ENCODE peak calls at places on chromosome 10, in nine cellular contexts. O is AG04450, A is GM12865, Q is body of pancreas, W is cardiac fibroblast, F is PC-3, S is RWPE1, J is sigmoid colon, L is GM06990. U is an unnamed sample.
A peak's percentile ranks its signal among the peaks of the same experiment; 100 is the strongest.

GRCh38 chr10:100817268-100817839 is 72.0 kb downstream of the PAX2 start:
- DNase-seq in O (no peak), A (no peak), Q (no peak), W (no peak), F (no peak), S (no peak), J (peak; percentile 10), L (no peak), U (no peak)

GRCh38 chr10:75395955-75396860 is 5.4 kb downstream of the ZNF503 start:
- DNase-seq in O (no peak), A (no peak), Q (peak; percentile 59), W (peak; percentile 26), F (peak; percentile 69), S (no peak), J (no peak), L (peak; percentile 9), U (no peak)

GRCh38 chr10:50291261-50291850 is 40.0 kb upstream of the ASAH2 start:
- DNase-seq in O (no peak), A (peak; percentile 39), Q (no peak), W (peak; percentile 41), F (peak; percentile 58), S (no peak), J (no peak), L (no peak), U (peak; percentile 63)

GRCh38 chr10:24440817-24441790 is 232.2 kb downstream of the KIAA1217 start:
- DNase-seq in O (no peak), A (no peak), Q (no peak), W (no peak), F (peak; percentile 38), S (no peak), J (no peak), L (no peak), U (peak; percentile 75)

GRCh38 chr10:58981051-58981450 is 195.4 kb upstream of the PHYHIPL start:
- DNase-seq in O (no peak), A (no peak), Q (no peak), W (no peak), F (no peak), S (no peak), J (no peak), L (no peak), U (no peak)

GRCh38 chr10:24851595-24851994 is 100.8 kb downstream of the PRTFDC1 start:
- DNase-seq in O (no peak), A (no peak), Q (peak; percentile 45), W (peak; percentile 57), F (no peak), S (no peak), J (no peak), L (no peak), U (peak; percentile 89)

GRCh38 chr10:73625004-73625883 is 16.0 kb downstream of the MYOZ1 start:
- DNase-seq in O (no peak), A (no peak), Q (peak; percentile 15), W (peak; percentile 35), F (peak; percentile 92), S (peak; percentile 69), J (peak; percentile 72), L (peak; percentile 35), U (peak; percentile 54)

GRCh38 chr10:29646238-29646902 is 11.6 kb upstream of the SVIL start:
- DNase-seq in O (no peak), A (no peak), Q (no peak), W (peak; percentile 90), F (peak; percentile 57), S (peak; percentile 69), J (peak; percentile 75), L (no peak), U (peak; percentile 68)

GRCh38 chr10:102523250-102524029 is 19.7 kb downstream of the SUFU start:
- DNase-seq in O (peak; percentile 21), A (peak; percentile 21), Q (no peak), W (peak; percentile 87), F (no peak), S (no peak), J (no peak), L (no peak), U (peak; percentile 88)

GRCh38 chr10:30818010-30818660 is 188.6 kb upstream of the LYZL2 start:
- DNase-seq in O (no peak), A (peak; percentile 30), Q (peak; percentile 54), W (peak; percentile 93), F (peak; percentile 12), S (no peak), J (peak; percentile 78), L (peak; percentile 31), U (peak; percentile 66)

GRCh38 chr10:129945031-129945430 is 19.0 kb downstream of the EBF3 start:
- DNase-seq in O (no peak), A (no peak), Q (no peak), W (peak; percentile 24), F (no peak), S (no peak), J (peak; percentile 14), L (no peak), U (no peak)

GRCh38 chr10:51145388-51145787 is 71.1 kb downstream of the PRKG1 start:
- DNase-seq in O (no peak), A (no peak), Q (no peak), W (no peak), F (no peak), S (no peak), J (no peak), L (no peak), U (no peak)

GRCh38 chr10:75613685-75614587 is 182.5 kb downstream of the LRMDA start:
- DNase-seq in O (no peak), A (peak; percentile 84), Q (no peak), W (peak; percentile 61), F (no peak), S (no peak), J (no peak), L (no peak), U (no peak)

GRCh38 chr10:34102917-34103506 is 712.1 kb downstream of the PARD3 start:
- DNase-seq in O (peak; percentile 64), A (no peak), Q (no peak), W (peak; percentile 76), F (no peak), S (no peak), J (no peak), L (no peak), U (peak; percentile 72)

GRCh38 chr10:74585231-74586087 is 240.9 kb upstream of the KAT6B start:
- DNase-seq in O (no peak), A (peak; percentile 91), Q (peak; percentile 14), W (peak; percentile 28), F (no peak), S (no peak), J (no peak), L (peak; percentile 75), U (peak; percentile 29)

GRCh38 chr10:47246409-47247189 is 53.4 kb upstream of the GDF10 start:
- DNase-seq in O (no peak), A (no peak), Q (no peak), W (no peak), F (no peak), S (no peak), J (peak; percentile 41), L (no peak), U (no peak)

GRCh38 chr10:36675458-36675880 is 449.9 kb upstream of the ANKRD30A start:
- DNase-seq in O (no peak), A (no peak), Q (no peak), W (peak; percentile 25), F (peak; percentile 100), S (no peak), J (no peak), L (no peak), U (peak; percentile 76)

GRCh38 chr10:132939957-132940790 is 2.2 kb downstream of the CFAP46 start:
- DNase-seq in O (peak; percentile 11), A (peak; percentile 50), Q (peak; percentile 47), W (peak; percentile 69), F (peak; percentile 63), S (peak; percentile 50), J (no peak), L (peak; percentile 61), U (peak; percentile 63)

GRCh38 chr10:66931949-66932343 is 6.1 kb downstream of the LRRTM3 start:
- DNase-seq in O (no peak), A (no peak), Q (no peak), W (no peak), F (peak; percentile 59), S (no peak), J (no peak), L (no peak), U (no peak)
- TF ChIP-seq CTCF in O (no peak), A (no peak), Q (no peak), W (no peak), F (no peak), S (no peak), J (no peak), L (no peak), U (no peak)

GRCh38 chr10:53314856-53315255 is 542.3 kb upstream of the MBL2 start:
- DNase-seq in O (peak; percentile 77), A (no peak), Q (no peak), W (peak; percentile 88), F (peak; percentile 100), S (peak; percentile 54), J (no peak), L (no peak), U (peak; percentile 97)

GRCh38 chr10:53315709-53316108 is 543.1 kb upstream of the MBL2 start:
- DNase-seq in O (no peak), A (no peak), Q (no peak), W (no peak), F (peak; percentile 81), S (no peak), J (no peak), L (no peak), U (peak; percentile 53)
- TF ChIP-seq CTCF in O (no peak), A (no peak), Q (no peak), W (no peak), F (peak; percentile 70), S (no peak), J (no peak), L (no peak), U (no peak)

GRCh38 chr10:44998146-44998631 is 2.5 kb upstream of the ZNF22 start:
- DNase-seq in O (no peak), A (no peak), Q (no peak), W (peak; percentile 92), F (no peak), S (no peak), J (peak; percentile 75), L (no peak), U (peak; percentile 93)

GRCh38 chr10:45003432-45004000 is 2.8 kb downstream of the ZNF22 start:
- DNase-seq in O (no peak), A (no peak), Q (no peak), W (no peak), F (no peak), S (no peak), J (no peak), L (no peak), U (no peak)

GRCh38 chr10:45001382-45002148 is 842 bp downstream of the ZNF22 start:
- DNase-seq in O (no peak), A (peak; percentile 83), Q (peak; percentile 89), W (peak; percentile 88), F (peak; percentile 84), S (peak; percentile 63), J (peak; percentile 83), L (no peak), U (peak; percentile 82)

GRCh38 chr10:45000138-45000763 is 472 bp upstream of the ZNF22 start:
- DNase-seq in O (no peak), A (no peak), Q (peak; percentile 66), W (peak; percentile 93), F (peak; percentile 6), S (no peak), J (peak; percentile 95), L (no peak), U (peak; percentile 97)

GRCh38 chr10:45000764-45001381 is at the start of gene ZNF22:
- DNase-seq in O (no peak), A (peak; percentile 85), Q (peak; percentile 65), W (peak; percentile 79), F (peak; percentile 57), S (peak; percentile 51), J (peak; percentile 82), L (peak; percentile 85), U (peak; percentile 74)
- TF ChIP-seq CTCF in O (peak; percentile 18), A (peak; percentile 3), Q (no peak), W (no peak), F (no peak), S (no peak), J (no peak), L (no peak), U (no peak)

GRCh38 chr10:121379025-121379424 is 219.2 kb downstream of the FGFR2 start:
- DNase-seq in O (no peak), A (no peak), Q (no peak), W (no peak), F (no peak), S (no peak), J (no peak), L (no peak), U (no peak)
- TF ChIP-seq CTCF in O (no peak), A (no peak), Q (no peak), W (no peak), F (no peak), S (no peak), J (no peak), L (no peak), U (no peak)

U was measured in choroid plexus epithelial cell.